ENCODE peak calls at places on chromosomes 5 and 9, in nine cellular contexts. U is keratinocyte, D is H1, S is A673, E is endothelial cell of umbilical vein, Z is GM12878, J is PC-3, Q is fibroblast of lung, P is neural progenitor cell. C is an unnamed sample.

GRCh38 chr9:94767331-94768099 is 41.0 kb downstream of the AOPEP start:
- DNase-seq in U (no peak), D (no peak), S (peak; percentile 35), E (no peak), Z (no peak), J (no peak), Q (peak; percentile 22), P (no peak), C (no peak)

GRCh38 chr5:72658161-72658560 is 151.0 kb upstream of the ZNF366 start:
- DNase-seq in U (no peak), D (no peak), S (no peak), E (no peak), Z (no peak), J (peak; percentile 27), Q (no peak), P (no peak), C (no peak)

GRCh38 chr9:677461-678097 is 163.9 kb upstream of the DMRT1 start:
- DNase-seq in U (no peak), D (no peak), S (no peak), E (peak; percentile 74), Z (no peak), J (no peak), Q (peak; percentile 27), P (no peak), C (no peak)

GRCh38 chr5:114055318-114055788 is 306.5 kb upstream of the KCNN2 start:
- DNase-seq in U (no peak), D (peak; percentile 73), S (peak; percentile 66), E (peak; percentile 24), Z (no peak), J (no peak), Q (peak; percentile 61), P (peak; percentile 90), C (no peak)

GRCh38 chr9:29203216-29203930 is 1630.1 kb upstream of the C9orf72 start:
- DNase-seq in U (no peak), D (no peak), S (peak; percentile 71), E (no peak), Z (no peak), J (peak; percentile 44), Q (no peak), P (no peak), C (no peak)

GRCh38 chr9:138112090-138112748 is 234.6 kb downstream of the CACNA1B start:
- DNase-seq in U (no peak), D (no peak), S (no peak), E (no peak), Z (no peak), J (no peak), Q (no peak), P (no peak), C (no peak)

GRCh38 chr5:59583151-59583809 is 310.2 kb downstream of the PDE4D start:
- DNase-seq in U (no peak), D (no peak), S (no peak), E (peak; percentile 30), Z (no peak), J (no peak), Q (peak; percentile 6), P (no peak), C (no peak)

GRCh38 chr5:96219580-96220281 is 213.3 kb downstream of the PCSK1 start:
- DNase-seq in U (no peak), D (no peak), S (no peak), E (no peak), Z (no peak), J (peak; percentile 63), Q (peak; percentile 44), P (no peak), C (no peak)

GRCh38 chr9:114450833-114451706 is 54.2 kb downstream of the WHRN start:
- DNase-seq in U (no peak), D (no peak), S (no peak), E (no peak), Z (peak; percentile 11), J (no peak), Q (no peak), P (no peak), C (no peak)

GRCh38 chr9:89356782-89357181 is 38.5 kb downstream of the SECISBP2 start:
- DNase-seq in U (no peak), D (peak; percentile 19), S (no peak), E (no peak), Z (no peak), J (no peak), Q (no peak), P (no peak), C (no peak)

GRCh38 chr5:60455589-60455988 is 244.4 kb downstream of the DEPDC1B start:
- DNase-seq in U (no peak), D (no peak), S (no peak), E (no peak), Z (no peak), J (no peak), Q (no peak), P (no peak), C (no peak)

GRCh38 chr5:98791110-98791509 is 17.6 kb downstream of the RGMB start:
- DNase-seq in U (no peak), D (no peak), S (no peak), E (no peak), Z (no peak), J (no peak), Q (no peak), P (no peak), C (no peak)

GRCh38 chr9:109781086-109781485 is 1.1 kb downstream of the PALM2AKAP2 start:
- DNase-seq in U (no peak), D (no peak), S (no peak), E (no peak), Z (no peak), J (no peak), Q (peak; percentile 54), P (no peak), C (no peak)

GRCh38 chr5:74517700-74518099 is 122.8 kb downstream of the ENC1 start:
- DNase-seq in U (no peak), D (no peak), S (no peak), E (peak; percentile 82), Z (no peak), J (no peak), Q (peak; percentile 72), P (no peak), C (no peak)

GRCh38 chr5:132776077-132776931 is 735 bp downstream of the SEPTIN8 start:
- DNase-seq in U (no peak), D (peak; percentile 58), S (peak; percentile 50), E (peak; percentile 37), Z (no peak), J (peak; percentile 41), Q (peak; percentile 31), P (peak; percentile 62), C (peak; percentile 20)

DNA sequence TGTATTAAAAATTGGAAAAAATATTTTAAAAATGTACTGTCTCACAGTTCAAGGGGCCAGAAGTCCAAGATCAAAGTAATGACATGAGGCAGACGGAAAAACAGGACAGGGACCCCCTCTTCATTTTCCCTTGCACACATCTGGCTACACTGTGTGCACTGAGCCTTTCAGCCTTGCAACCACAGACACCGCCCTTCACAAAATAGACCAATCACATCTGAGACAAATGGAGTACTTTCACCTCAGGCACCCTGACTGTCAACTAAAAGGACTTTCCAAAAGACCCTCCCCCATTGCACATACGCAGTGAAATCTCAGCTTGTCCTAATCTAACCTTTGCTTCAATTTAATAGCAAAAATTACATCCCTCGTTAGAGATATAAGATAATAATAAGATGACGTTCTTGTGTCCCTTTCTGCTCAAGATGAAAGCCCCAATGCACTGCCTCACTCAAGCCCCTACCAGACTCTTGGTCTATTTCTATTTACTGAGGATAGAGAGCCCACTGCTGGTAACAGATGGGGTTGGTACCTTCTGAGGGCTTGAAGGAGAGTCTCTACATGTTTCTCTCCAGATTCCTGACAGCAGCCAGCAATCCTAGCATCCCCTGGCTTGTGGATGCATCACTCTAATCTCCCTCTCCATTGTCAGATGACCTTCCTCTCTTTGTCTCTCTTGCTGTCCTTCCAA is 514.8 kb upstream of the ADAMTS16 start:
- DNase-seq in U (no peak), D (no peak), S (no peak), E (no peak), Z (no peak), J (no peak), Q (no peak), P (no peak), C (no peak)
- TF ChIP-seq CTCF in U (no peak), D (peak; percentile 42), S (no peak), E (no peak), Z (no peak), J (no peak), Q (no peak), P (no peak), C (peak; percentile 59)

DNA sequence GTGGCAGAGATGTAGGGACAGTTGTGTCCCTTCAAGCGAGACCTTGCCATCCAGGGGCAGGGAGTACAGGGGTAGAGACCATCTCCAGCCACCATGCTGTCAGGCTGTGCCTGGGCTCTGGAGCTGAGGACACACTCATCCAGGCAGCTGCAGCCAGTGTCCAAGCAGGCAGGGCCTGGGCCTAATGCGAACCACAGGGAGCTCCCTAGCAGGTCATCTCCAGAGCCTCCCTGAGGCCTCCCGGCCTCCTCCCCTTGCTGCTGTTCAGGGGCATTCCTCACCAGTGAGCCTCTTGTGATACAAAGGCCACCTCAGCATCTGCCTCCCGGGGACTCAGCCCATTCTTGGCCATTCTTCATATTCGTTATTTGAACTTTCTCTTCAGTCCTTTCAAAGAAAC is 35.0 kb downstream of the TPPP start:
- DNase-seq in U (no peak), D (no peak), S (no peak), E (no peak), Z (no peak), J (no peak), Q (no peak), P (no peak), C (no peak)
- H3K9me3 ChIP-seq in U (no peaks in the 10 kb centered on the region), D (no peaks in the 10 kb centered on the region), S (no peaks in the 10 kb centered on the region), E (no peaks in the 10 kb centered on the region), Z (no peaks in the 10 kb centered on the region), J (no peaks in the 10 kb centered on the region), Q (no peaks in the 10 kb centered on the region), P (no peaks in the 10 kb centered on the region), C (no peaks in the 10 kb centered on the region)

DNA sequence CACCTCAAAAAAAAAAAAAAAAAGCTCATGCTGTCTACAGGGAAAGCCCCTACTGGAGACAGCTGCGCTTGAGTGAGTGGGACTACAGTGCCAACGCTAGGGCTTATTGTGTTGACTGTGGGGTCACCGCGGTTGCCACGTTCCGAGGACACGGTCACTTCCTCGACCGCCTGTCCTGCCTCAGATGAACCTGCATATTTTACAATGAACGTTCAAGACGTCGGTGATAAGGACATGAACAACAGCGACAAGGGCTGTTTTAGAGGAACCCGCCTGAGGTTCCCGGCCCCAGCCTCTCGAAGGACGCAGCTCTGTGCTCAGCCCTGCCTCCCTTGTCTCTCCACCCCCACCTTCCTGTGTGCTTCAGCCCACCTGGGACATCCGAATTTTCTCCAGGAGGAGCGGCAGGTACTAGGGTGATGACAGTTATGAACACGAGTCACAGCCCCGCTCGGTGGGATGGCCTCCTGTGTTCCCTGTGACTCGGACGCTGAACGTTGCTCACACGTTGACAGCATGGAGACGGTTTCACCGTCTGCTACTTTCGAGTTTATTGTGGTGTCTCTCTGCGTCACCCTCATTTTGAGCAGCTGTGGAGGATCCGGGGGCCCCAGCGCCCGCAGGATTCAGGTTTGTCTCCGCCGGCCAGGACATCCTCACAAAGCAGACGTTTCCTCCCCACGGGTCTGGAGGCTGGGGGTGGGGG is 11.3 kb upstream of the DIPK1B start:
- DNase-seq in U (no peak), D (peak; percentile 49), S (no peak), E (no peak), Z (peak; percentile 43), J (no peak), Q (no peak), P (no peak), C (no peak)
- TF ChIP-seq EZH2 in U (peak; percentile 33), D (no peak), S (no peak), E (no peak), Z (no peak), J (no peak), Q (no peak), P (no peak), C (no peak)

DNA sequence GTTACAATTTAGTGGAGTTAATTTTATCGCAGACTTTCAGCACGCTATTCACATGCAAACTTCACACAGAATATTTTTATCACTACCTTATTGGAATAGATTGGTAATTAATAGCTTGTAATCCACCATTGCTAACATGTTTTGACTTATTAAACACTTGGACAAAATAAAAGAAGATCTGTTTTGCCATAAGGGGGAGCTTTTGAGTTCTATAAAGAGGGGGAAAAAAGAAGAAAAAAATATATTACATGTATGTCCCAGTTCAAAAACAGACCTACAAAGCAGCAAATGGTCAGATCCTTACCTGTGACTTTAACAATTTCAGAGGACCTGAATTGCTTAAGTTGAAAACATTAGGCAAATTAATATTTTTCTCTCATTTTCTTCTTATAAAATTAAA is 1.2 kb upstream of the PAPPA start:
- DNase-seq in U (no peak), D (no peak), S (peak; percentile 72), E (no peak), Z (no peak), J (peak; percentile 37), Q (peak; percentile 77), P (no peak), C (no peak)
- TF ChIP-seq CTCF in U (no peak), D (no peak), S (peak; percentile 67), E (peak; percentile 9), Z (no peak), J (peak; percentile 48), Q (peak; percentile 39), P (peak; percentile 54), C (no peak)

C was measured in DND-41.